ENCODE peak calls at places on chromosomes 5 and 9, in nine cellular contexts. I is fibroblast of lung, N is astrocyte, C is mesenchymal stem cell, W is GM23248, M is SK-N-MC, K is PC-3, J is MM.1S, Z is keratinocyte. G is an unnamed sample.

GRCh38 chr9:105405514-105406131 is 42.2 kb upstream of the FSD1L start:
- DNase-seq in I (peak; percentile 69), N (peak; percentile 61), C (peak; percentile 46), W (peak; percentile 16), M (no peak), K (no peak), J (peak; percentile 45), Z (no peak), G (no peak)

GRCh38 chr5:115666023-115666422 is 40.2 kb upstream of the TMED7 start:
- DNase-seq in I (no peak), N (no peak), C (no peak), W (no peak), M (no peak), K (no peak), J (no peak), Z (no peak), G (no peak)

GRCh38 chr5:2460098-2460497 is 291.4 kb downstream of the IRX2 start:
- DNase-seq in I (no peak), N (no peak), C (no peak), W (no peak), M (no peak), K (no peak), J (no peak), Z (no peak), G (no peak)

GRCh38 chr5:140160432-140160831 is 14.6 kb upstream of the CYSTM1 start:
- DNase-seq in I (no peak), N (no peak), C (no peak), W (no peak), M (no peak), K (no peak), J (no peak), Z (no peak), G (no peak)

GRCh38 chr5:139985733-139986132 is 57.4 kb downstream of the NRG2 start:
- DNase-seq in I (peak; percentile 79), N (peak; percentile 70), C (peak; percentile 96), W (peak; percentile 95), M (no peak), K (peak; percentile 94), J (no peak), Z (peak; percentile 67), G (no peak)

GRCh38 chr5:177330991-177331837 is 19.5 kb upstream of the MXD3 start:
- DNase-seq in I (no peak), N (no peak), C (no peak), W (no peak), M (no peak), K (no peak), J (no peak), Z (no peak), G (no peak)

GRCh38 chr9:105500108-105500766 is 52.4 kb downstream of the FSD1L start:
- DNase-seq in I (no peak), N (no peak), C (peak; percentile 28), W (no peak), M (no peak), K (no peak), J (peak; percentile 58), Z (no peak), G (no peak)

GRCh38 chr5:103526164-103526915 is 36.2 kb downstream of the NUDT12 start:
- DNase-seq in I (peak; percentile 41), N (peak; percentile 45), C (no peak), W (peak; percentile 88), M (no peak), K (no peak), J (no peak), Z (no peak), G (no peak)

GRCh38 chr5:16551628-16552027 is 65.2 kb downstream of the RETREG1 start:
- DNase-seq in I (no peak), N (no peak), C (no peak), W (no peak), M (no peak), K (no peak), J (no peak), Z (no peak), G (no peak)

GRCh38 chr9:36922548-36922947 is 111.5 kb downstream of the PAX5 start:
- DNase-seq in I (peak; percentile 74), N (peak; percentile 68), C (no peak), W (peak; percentile 5), M (no peak), K (peak; percentile 55), J (no peak), Z (no peak), G (no peak)

GRCh38 chr5:90809695-90810094 is 251.1 kb downstream of the ADGRV1 start:
- DNase-seq in I (no peak), N (no peak), C (no peak), W (no peak), M (no peak), K (no peak), J (no peak), Z (no peak), G (no peak)

GRCh38 chr5:1002836-1003235 is 5.8 kb upstream of the NKD2 start:
- DNase-seq in I (no peak), N (no peak), C (no peak), W (no peak), M (no peak), K (no peak), J (no peak), Z (no peak), G (peak; percentile 27)

GRCh38 chr5:174688441-174689354 is 35.7 kb upstream of the MSX2 start:
- DNase-seq in I (no peak), N (no peak), C (no peak), W (no peak), M (no peak), K (no peak), J (no peak), Z (no peak), G (peak; percentile 75)

GRCh38 chr5:174692381-174692780 is 32.0 kb upstream of the MSX2 start:
- DNase-seq in I (no peak), N (no peak), C (no peak), W (no peak), M (no peak), K (no peak), J (no peak), Z (no peak), G (peak; percentile 63)

GRCh38 chr5:174690256-174690655 is 34.1 kb upstream of the MSX2 start:
- DNase-seq in I (peak; percentile 29), N (no peak), C (peak; percentile 61), W (peak; percentile 17), M (no peak), K (peak; percentile 23), J (no peak), Z (no peak), G (peak; percentile 63)

GRCh38 chr5:174693697-174694400 is 30.5 kb upstream of the MSX2 start:
- DNase-seq in I (no peak), N (no peak), C (no peak), W (no peak), M (no peak), K (peak; percentile 22), J (no peak), Z (no peak), G (peak; percentile 65)

GRCh38 chr5:174692982-174693422 is 31.4 kb upstream of the MSX2 start:
- DNase-seq in I (no peak), N (no peak), C (no peak), W (no peak), M (no peak), K (no peak), J (no peak), Z (no peak), G (peak; percentile 93)
- H3K9ac ChIP-seq in I (no peak overlapping the region), N (no peak overlapping the region), C (peak overlapping the region; percentile 24), W (no peak overlapping the region), M (no peak overlapping the region), K (no peak overlapping the region), J (no peak overlapping the region), Z (no peak overlapping the region), G (no peak overlapping the region)

DNA sequence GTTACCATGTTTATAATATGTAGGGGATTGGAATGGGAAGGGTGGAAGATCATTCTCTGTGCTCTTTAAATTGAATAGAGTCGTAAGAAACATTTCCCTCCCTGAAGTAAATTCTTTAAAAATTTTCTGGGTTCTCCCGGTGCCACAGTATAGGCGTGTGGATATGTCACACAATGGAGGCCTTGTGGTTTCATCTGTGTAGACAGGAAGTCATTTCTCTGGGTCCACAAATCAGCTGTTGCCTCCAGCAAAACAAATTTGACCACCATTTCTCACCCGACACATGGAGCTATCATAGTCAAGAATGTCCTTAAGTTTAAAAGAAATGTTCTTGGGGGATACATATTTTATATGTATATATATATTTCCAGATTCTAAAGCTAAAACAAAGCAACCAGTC is 17.4 kb downstream of the CEP78 start:
- DNase-seq in I (no peak), N (no peak), C (no peak), W (no peak), M (no peak), K (no peak), J (no peak), Z (no peak), G (no peak)
- H3K36me3 ChIP-seq in I (no peaks in the 10 kb centered on the region), N (no peaks in the 10 kb centered on the region), C (no peaks in the 10 kb centered on the region), W (peaks cover 17% of the 10 kb centered on the region), M (peaks cover 59% of the 10 kb centered on the region), K (peaks cover 10% of the 10 kb centered on the region), J (no peaks in the 10 kb centered on the region), Z (no peaks in the 10 kb centered on the region), G (peaks cover 83% of the 10 kb centered on the region)

GRCh38 chr9:84857224-84857623 is 187.7 kb downstream of the NTRK2 start:
- DNase-seq in I (no peak), N (no peak), C (no peak), W (peak; percentile 58), M (no peak), K (no peak), J (no peak), Z (no peak), G (no peak)
- H3K27ac ChIP-seq in I (no peak overlapping the region), N (no peak overlapping the region), C (no peak overlapping the region), W (peak overlapping the region; percentile 68), M (no peak overlapping the region), K (no peak overlapping the region), J (no peak overlapping the region), Z (no peak overlapping the region), G (no peak overlapping the region)

GRCh38 chr5:173196133-173196952 is 38.7 kb downstream of the NKX2-5 start:
- DNase-seq in I (no peak), N (no peak), C (no peak), W (no peak), M (no peak), K (no peak), J (no peak), Z (no peak), G (no peak)
- H3K9ac ChIP-seq in I (no peak overlapping the region), N (no peak overlapping the region), C (no peak overlapping the region), W (no peak overlapping the region), M (no peak overlapping the region), K (no peak overlapping the region), J (no peak overlapping the region), Z (no peak overlapping the region), G (no peak overlapping the region)

GRCh38 chr5:32138839-32139493 is 35.2 kb downstream of the GOLPH3 start:
- DNase-seq in I (peak; percentile 59), N (peak; percentile 41), C (no peak), W (peak; percentile 67), M (peak; percentile 28), K (no peak), J (no peak), Z (no peak), G (no peak)
- H3K36me3 ChIP-seq in I (peaks cover 3% of the 10 kb centered on the region), N (peaks cover 10% of the 10 kb centered on the region), C (peaks cover 15% of the 10 kb centered on the region), W (peaks cover 11% of the 10 kb centered on the region), M (peaks cover 33% of the 10 kb centered on the region), K (peaks cover 11% of the 10 kb centered on the region), J (peaks cover 15% of the 10 kb centered on the region), Z (peaks cover 9% of the 10 kb centered on the region), G (peaks cover 54% of the 10 kb centered on the region)